ENCODE peak calls at places on chromosomes 4 and X, in five cellular contexts. One of them, this sample, is unnamed.
A peak's percentile ranks its signal among the peaks of the same experiment; 100 is the strongest.

GRCh38 chr4:7719354-7720174 is 220.1 kb downstream of the AFAP1 start:
- DNase-seq in tibial artery: peak; percentile 35
- DNase-seq in mucosa of gallbladder: peak; percentile 56
- DNase-seq in prostate gland: peak; percentile 35
- DNase-seq in foreskin fibroblast: peak; percentile 9
- DNase-seq in this sample: peak; percentile 56

GRCh38 chr4:10041036-10041435 is 19.7 kb upstream of the SLC2A9 start:
- DNase-seq in tibial artery: no peak
- DNase-seq in mucosa of gallbladder: no peak
- DNase-seq in prostate gland: no peak
- DNase-seq in foreskin fibroblast: no peak
- DNase-seq in this sample: no peak

GRCh38 chr4:54513231-54513630 is 144.5 kb upstream of the KIT start:
- DNase-seq in tibial artery: peak; percentile 31
- DNase-seq in mucosa of gallbladder: no peak
- DNase-seq in prostate gland: no peak
- DNase-seq in foreskin fibroblast: peak; percentile 86
- DNase-seq in this sample: no peak

GRCh38 chr4:15912961-15913630 is 25.4 kb downstream of the FGFBP1 start:
- DNase-seq in tibial artery: no peak
- DNase-seq in mucosa of gallbladder: no peak
- DNase-seq in prostate gland: no peak
- DNase-seq in foreskin fibroblast: no peak
- DNase-seq in this sample: no peak

GRCh38 chr4:56723831-56724230 is 42.7 kb upstream of the HOPX start:
- DNase-seq in tibial artery: no peak
- DNase-seq in mucosa of gallbladder: no peak
- DNase-seq in prostate gland: no peak
- DNase-seq in foreskin fibroblast: no peak
- DNase-seq in this sample: no peak

GRCh38 chr4:146159384-146160058 is 16.0 kb upstream of the LSM6 start:
- DNase-seq in tibial artery: no peak
- DNase-seq in mucosa of gallbladder: no peak
- DNase-seq in prostate gland: no peak
- DNase-seq in foreskin fibroblast: no peak
- DNase-seq in this sample: no peak

GRCh38 chrX:107878106-107878505 is 52.4 kb downstream of the MID2 start:
- DNase-seq in tibial artery: no peak
- DNase-seq in mucosa of gallbladder: no peak
- DNase-seq in prostate gland: no peak
- DNase-seq in foreskin fibroblast: no peak
- DNase-seq in this sample: no peak

GRCh38 chr4:20075479-20075878 is 176.2 kb upstream of the SLIT2 start:
- DNase-seq in tibial artery: no peak
- DNase-seq in mucosa of gallbladder: no peak
- DNase-seq in prostate gland: no peak
- DNase-seq in foreskin fibroblast: no peak
- DNase-seq in this sample: no peak

GRCh38 chr4:122576261-122577188 is 44.3 kb downstream of the IL21 start:
- DNase-seq in tibial artery: no peak
- DNase-seq in mucosa of gallbladder: no peak
- DNase-seq in prostate gland: peak; percentile 8
- DNase-seq in foreskin fibroblast: peak; percentile 32
- DNase-seq in this sample: no peak

GRCh38 chrX:2549874-2550273 is 49.1 kb upstream of the DHRSX start:
- DNase-seq in tibial artery: no peak
- DNase-seq in mucosa of gallbladder: no peak
- DNase-seq in prostate gland: no peak
- DNase-seq in foreskin fibroblast: no peak
- DNase-seq in this sample: peak; percentile 28

GRCh38 chrX:68146054-68146453 is 287.2 kb downstream of the OPHN1 start:
- DNase-seq in tibial artery: no peak
- DNase-seq in mucosa of gallbladder: no peak
- DNase-seq in prostate gland: no peak
- DNase-seq in foreskin fibroblast: no peak
- DNase-seq in this sample: no peak

GRCh38 chr4:15898902-15899301 is 39.6 kb downstream of the FGFBP1 start:
- DNase-seq in tibial artery: no peak
- DNase-seq in mucosa of gallbladder: no peak
- DNase-seq in prostate gland: no peak
- DNase-seq in foreskin fibroblast: no peak
- DNase-seq in this sample: no peak

GRCh38 chrX:23857409-23857808 is 50.3 kb downstream of the APOO start:
- DNase-seq in tibial artery: no peak
- DNase-seq in mucosa of gallbladder: no peak
- DNase-seq in prostate gland: no peak
- DNase-seq in foreskin fibroblast: no peak
- DNase-seq in this sample: no peak

GRCh38 chrX:136453114-136453513 is 34.6 kb upstream of the BRS3 start:
- DNase-seq in tibial artery: no peak
- DNase-seq in mucosa of gallbladder: no peak
- DNase-seq in prostate gland: no peak
- DNase-seq in foreskin fibroblast: no peak
- DNase-seq in this sample: no peak

GRCh38 chr4:83195280-83195679 is 80.8 kb upstream of the PLAC8 start:
- DNase-seq in tibial artery: no peak
- DNase-seq in mucosa of gallbladder: no peak
- DNase-seq in prostate gland: no peak
- DNase-seq in foreskin fibroblast: no peak
- DNase-seq in this sample: no peak

GRCh38 chr4:136219592-136220125 is 1312.6 kb downstream of the PCDH18 start:
- DNase-seq in tibial artery: no peak
- DNase-seq in mucosa of gallbladder: no peak
- DNase-seq in prostate gland: no peak
- DNase-seq in foreskin fibroblast: no peak
- DNase-seq in this sample: no peak

GRCh38 chrX:16484338-16484737 is 165.6 kb upstream of the S100G start:
- DNase-seq in tibial artery: peak; percentile 21
- DNase-seq in mucosa of gallbladder: no peak
- DNase-seq in prostate gland: no peak
- DNase-seq in foreskin fibroblast: peak; percentile 86
- DNase-seq in this sample: no peak

GRCh38 chrX:17617794-17618193 is 119.5 kb upstream of the SCML1 start:
- DNase-seq in tibial artery: no peak
- DNase-seq in mucosa of gallbladder: no peak
- DNase-seq in prostate gland: no peak
- DNase-seq in foreskin fibroblast: no peak
- DNase-seq in this sample: no peak

GRCh38 chrX:2707334-2707760 is 16.3 kb downstream of the CD99 start:
- DNase-seq in tibial artery: peak; percentile 81
- DNase-seq in mucosa of gallbladder: peak; percentile 57
- DNase-seq in prostate gland: peak; percentile 78
- DNase-seq in foreskin fibroblast: peak; percentile 95
- DNase-seq in this sample: peak; percentile 47

GRCh38 chrX:96563663-96564062 is 121.0 kb upstream of the DIAPH2 start:
- DNase-seq in tibial artery: peak; percentile 28
- DNase-seq in mucosa of gallbladder: no peak
- DNase-seq in prostate gland: peak; percentile 30
- DNase-seq in foreskin fibroblast: peak; percentile 51
- DNase-seq in this sample: no peak